ENCODE peak calls at places on chromosomes 7 and 10, in seven cellular contexts. One of them, this sample, is unnamed.

GRCh38 chr7:105125745-105126144 is 111.7 kb downstream of the KMT2E start:
- DNase-seq in osteocyte: no peak
- DNase-seq in GM19239: no peak
- DNase-seq in uterus: no peak
- DNase-seq in activated T-cell treated with anti-CD3 and anti-CD28 coated beads, Interleukin-2, amount 50 U/mL, for 72 hours: no peak
- DNase-seq in GM23248: no peak
- DNase-seq in AML-193: no peak
- DNase-seq in this sample: no peak

GRCh38 chr7:106063692-106064091 is 48.4 kb downstream of the SYPL1 start:
- DNase-seq in osteocyte: no peak
- DNase-seq in GM19239: no peak
- DNase-seq in uterus: no peak
- DNase-seq in activated T-cell treated with anti-CD3 and anti-CD28 coated beads, Interleukin-2, amount 50 U/mL, for 72 hours: no peak
- DNase-seq in GM23248: no peak
- DNase-seq in AML-193: no peak
- DNase-seq in this sample: no peak

GRCh38 chr10:17227367-17228080 is 517 bp upstream of the VIM start:
- DNase-seq in osteocyte: no peak
- DNase-seq in GM19239: no peak
- DNase-seq in uterus: no peak
- DNase-seq in activated T-cell treated with anti-CD3 and anti-CD28 coated beads, Interleukin-2, amount 50 U/mL, for 72 hours: peak; percentile 33
- DNase-seq in GM23248: peak; percentile 70
- DNase-seq in AML-193: peak; percentile 20
- DNase-seq in this sample: no peak

GRCh38 chr7:155589001-155589980 is 42.9 kb upstream of the CNPY1 start:
- DNase-seq in osteocyte: no peak
- DNase-seq in GM19239: no peak
- DNase-seq in uterus: no peak
- DNase-seq in activated T-cell treated with anti-CD3 and anti-CD28 coated beads, Interleukin-2, amount 50 U/mL, for 72 hours: no peak
- DNase-seq in GM23248: no peak
- DNase-seq in AML-193: no peak
- DNase-seq in this sample: no peak

GRCh38 chr7:32513205-32513604 is 17.9 kb downstream of the AVL9 start:
- DNase-seq in osteocyte: no peak
- DNase-seq in GM19239: no peak
- DNase-seq in uterus: no peak
- DNase-seq in activated T-cell treated with anti-CD3 and anti-CD28 coated beads, Interleukin-2, amount 50 U/mL, for 72 hours: no peak
- DNase-seq in GM23248: no peak
- DNase-seq in AML-193: no peak
- DNase-seq in this sample: no peak

GRCh38 chr7:31782411-31782991 is 95.5 kb downstream of the PPP1R17 start:
- DNase-seq in osteocyte: no peak
- DNase-seq in GM19239: peak; percentile 36
- DNase-seq in uterus: no peak
- DNase-seq in activated T-cell treated with anti-CD3 and anti-CD28 coated beads, Interleukin-2, amount 50 U/mL, for 72 hours: no peak
- DNase-seq in GM23248: peak; percentile 88
- DNase-seq in AML-193: peak; percentile 65
- DNase-seq in this sample: no peak

GRCh38 chr7:150586068-150586777 is 19.0 kb downstream of the GIMAP4 start:
- DNase-seq in osteocyte: no peak
- DNase-seq in GM19239: no peak
- DNase-seq in uterus: no peak
- DNase-seq in activated T-cell treated with anti-CD3 and anti-CD28 coated beads, Interleukin-2, amount 50 U/mL, for 72 hours: peak; percentile 27
- DNase-seq in GM23248: no peak
- DNase-seq in AML-193: peak; percentile 80
- DNase-seq in this sample: no peak

GRCh38 chr10:84837877-84838276 is 509.5 kb downstream of the CCSER2 start:
- DNase-seq in osteocyte: no peak
- DNase-seq in GM19239: no peak
- DNase-seq in uterus: no peak
- DNase-seq in activated T-cell treated with anti-CD3 and anti-CD28 coated beads, Interleukin-2, amount 50 U/mL, for 72 hours: no peak
- DNase-seq in GM23248: no peak
- DNase-seq in AML-193: no peak
- DNase-seq in this sample: no peak

GRCh38 chr10:14032406-14032998 is 298.2 kb downstream of the FRMD4A start:
- DNase-seq in osteocyte: no peak
- DNase-seq in GM19239: no peak
- DNase-seq in uterus: no peak
- DNase-seq in activated T-cell treated with anti-CD3 and anti-CD28 coated beads, Interleukin-2, amount 50 U/mL, for 72 hours: peak; percentile 46
- DNase-seq in GM23248: peak; percentile 17
- DNase-seq in AML-193: no peak
- DNase-seq in this sample: no peak

GRCh38 chr10:86688398-86688921 is 20.1 kb downstream of the LDB3 start:
- DNase-seq in osteocyte: no peak
- DNase-seq in GM19239: peak; percentile 87
- DNase-seq in uterus: peak; percentile 57
- DNase-seq in activated T-cell treated with anti-CD3 and anti-CD28 coated beads, Interleukin-2, amount 50 U/mL, for 72 hours: peak; percentile 51
- DNase-seq in GM23248: peak; percentile 83
- DNase-seq in AML-193: peak; percentile 75
- DNase-seq in this sample: no peak

GRCh38 chr10:16120563-16120962 is 260.3 kb upstream of the MINDY3 start:
- DNase-seq in osteocyte: no peak
- DNase-seq in GM19239: no peak
- DNase-seq in uterus: no peak
- DNase-seq in activated T-cell treated with anti-CD3 and anti-CD28 coated beads, Interleukin-2, amount 50 U/mL, for 72 hours: no peak
- DNase-seq in GM23248: no peak
- DNase-seq in AML-193: no peak
- DNase-seq in this sample: no peak

GRCh38 chr10:73076361-73077183 is 20.1 kb downstream of the P4HA1 start:
- DNase-seq in osteocyte: no peak
- DNase-seq in GM19239: no peak
- DNase-seq in uterus: peak; percentile 77
- DNase-seq in activated T-cell treated with anti-CD3 and anti-CD28 coated beads, Interleukin-2, amount 50 U/mL, for 72 hours: peak; percentile 10
- DNase-seq in GM23248: peak; percentile 86
- DNase-seq in AML-193: peak; percentile 53
- DNase-seq in this sample: no peak

GRCh38 chr7:147981072-147981813 is 609.3 kb upstream of the C7orf33 start:
- DNase-seq in osteocyte: no peak
- DNase-seq in GM19239: no peak
- DNase-seq in uterus: no peak
- DNase-seq in activated T-cell treated with anti-CD3 and anti-CD28 coated beads, Interleukin-2, amount 50 U/mL, for 72 hours: no peak
- DNase-seq in GM23248: no peak
- DNase-seq in AML-193: no peak
- DNase-seq in this sample: no peak

GRCh38 chr10:73999703-74000102 is 1.8 kb downstream of the VCL start:
- DNase-seq in osteocyte: no peak
- DNase-seq in GM19239: no peak
- DNase-seq in uterus: no peak
- DNase-seq in activated T-cell treated with anti-CD3 and anti-CD28 coated beads, Interleukin-2, amount 50 U/mL, for 72 hours: no peak
- DNase-seq in GM23248: peak; percentile 74
- DNase-seq in AML-193: no peak
- DNase-seq in this sample: no peak

GRCh38 chr10:96651998-96652431 is 65.2 kb upstream of the TM9SF3 start:
- DNase-seq in osteocyte: no peak
- DNase-seq in GM19239: no peak
- DNase-seq in uterus: no peak
- DNase-seq in activated T-cell treated with anti-CD3 and anti-CD28 coated beads, Interleukin-2, amount 50 U/mL, for 72 hours: peak; percentile 25
- DNase-seq in GM23248: no peak
- DNase-seq in AML-193: peak; percentile 39
- DNase-seq in this sample: no peak

GRCh38 chr7:51315393-51316261 is 982 bp downstream of the COBL start:
- DNase-seq in osteocyte: peak; percentile 80
- DNase-seq in GM19239: no peak
- DNase-seq in uterus: no peak
- DNase-seq in activated T-cell treated with anti-CD3 and anti-CD28 coated beads, Interleukin-2, amount 50 U/mL, for 72 hours: no peak
- DNase-seq in GM23248: peak; percentile 27
- DNase-seq in AML-193: no peak
- DNase-seq in this sample: no peak

GRCh38 chr7:13327669-13328068 is 640.2 kb downstream of the ARL4A start:
- DNase-seq in osteocyte: no peak
- DNase-seq in GM19239: no peak
- DNase-seq in uterus: no peak
- DNase-seq in activated T-cell treated with anti-CD3 and anti-CD28 coated beads, Interleukin-2, amount 50 U/mL, for 72 hours: no peak
- DNase-seq in GM23248: peak; percentile 4
- DNase-seq in AML-193: no peak
- DNase-seq in this sample: no peak

GRCh38 chr7:157488966-157489365 is 152.2 kb downstream of the DNAJB6 start:
- DNase-seq in osteocyte: peak; percentile 56
- DNase-seq in GM19239: no peak
- DNase-seq in uterus: no peak
- DNase-seq in activated T-cell treated with anti-CD3 and anti-CD28 coated beads, Interleukin-2, amount 50 U/mL, for 72 hours: no peak
- DNase-seq in GM23248: no peak
- DNase-seq in AML-193: no peak
- DNase-seq in this sample: peak; percentile 31

GRCh38 chr10:98433881-98434732 is 12.6 kb downstream of the HPS1 start:
- DNase-seq in osteocyte: peak; percentile 73
- DNase-seq in GM19239: no peak
- DNase-seq in uterus: no peak
- DNase-seq in activated T-cell treated with anti-CD3 and anti-CD28 coated beads, Interleukin-2, amount 50 U/mL, for 72 hours: no peak
- DNase-seq in GM23248: peak; percentile 18
- DNase-seq in AML-193: no peak
- DNase-seq in this sample: no peak

GRCh38 chr10:46520381-46520780 is 36.1 kb downstream of the GPRIN2 start:
- DNase-seq in osteocyte: peak; percentile 83
- DNase-seq in GM19239: no peak
- DNase-seq in uterus: peak; percentile 6
- DNase-seq in activated T-cell treated with anti-CD3 and anti-CD28 coated beads, Interleukin-2, amount 50 U/mL, for 72 hours: no peak
- DNase-seq in GM23248: no peak
- DNase-seq in AML-193: no peak
- DNase-seq in this sample: no peak

GRCh38 chr7:74063646-74064045 is 20.0 kb upstream of the LIMK1 start:
- DNase-seq in osteocyte: no peak
- DNase-seq in GM19239: no peak
- DNase-seq in uterus: no peak
- DNase-seq in activated T-cell treated with anti-CD3 and anti-CD28 coated beads, Interleukin-2, amount 50 U/mL, for 72 hours: no peak
- DNase-seq in GM23248: no peak
- DNase-seq in AML-193: no peak
- DNase-seq in this sample: no peak